ENCODE peak calls at places on chromosomes 7 and 10, in eight cellular contexts. S is vagina, A is HepG2, K is suprapubic skin, T is GM12891, U is H1, V is HCT116, P is stomach. N is an unnamed sample.

GRCh38 chr7:42522227-42522991 is 285.4 kb upstream of the GLI3 start:
- DNase-seq in A (no peak), P (no peak), T (no peak), K (no peak), V (no peak), S (no peak), U (peak; percentile 7), N (no peak)

GRCh38 chr7:70694909-70695803 is 436.8 kb upstream of the GALNT17 start:
- DNase-seq in U (no peak), V (no peak), S (no peak), T (peak; percentile 32), A (no peak), K (peak; percentile 68), P (no peak), N (peak; percentile 15)

GRCh38 chr10:101050206-101051069 is 11.4 kb upstream of the KAZALD1 start:
- DNase-seq in S (no peak), K (peak; percentile 78), U (no peak), T (peak; percentile 78), P (peak; percentile 82), V (no peak), A (peak; percentile 44), N (peak; percentile 51)

GRCh38 chr10:36450385-36450784 is 675.0 kb upstream of the ANKRD30A start:
- DNase-seq in P (no peak), K (no peak), A (no peak), V (no peak), S (no peak), T (no peak), U (no peak), N (no peak)

GRCh38 chr10:14009315-14010082 is 321.2 kb downstream of the FRMD4A start:
- DNase-seq in K (no peak), U (no peak), S (no peak), T (no peak), V (no peak), P (no peak), A (no peak), N (no peak)

GRCh38 chr10:81874878-81875679 is at the start of gene NRG3:
- DNase-seq in U (no peak), T (peak; percentile 22), V (no peak), S (no peak), A (no peak), K (no peak), P (no peak), N (no peak)

GRCh38 chr7:41731486-41732278 is 28.8 kb upstream of the INHBA start:
- DNase-seq in S (no peak), U (no peak), T (peak; percentile 21), V (no peak), K (no peak), A (no peak), P (no peak), N (no peak)

GRCh38 chr10:80460399-80461207 is 6.5 kb downstream of the TSPAN14 start:
- DNase-seq in A (peak; percentile 33), K (no peak), T (no peak), V (peak; percentile 80), U (no peak), P (peak; percentile 89), S (no peak), N (peak; percentile 98)

GRCh38 chr10:46516660-46517416 is 39.6 kb downstream of the GPRIN2 start:
- DNase-seq in K (peak; percentile 50), U (no peak), T (no peak), S (no peak), P (peak; percentile 25), V (no peak), A (no peak), N (no peak)

GRCh38 chr7:139046143-139046542 is 10.3 kb upstream of the ZC3HAV1L start:
- DNase-seq in P (no peak), V (no peak), K (no peak), A (no peak), T (no peak), S (no peak), U (no peak), N (no peak)

GRCh38 chr7:18667466-18667865 is 171.9 kb downstream of the HDAC9 start:
- DNase-seq in T (no peak), K (no peak), V (peak; percentile 63), S (no peak), U (no peak), P (no peak), A (peak; percentile 25), N (no peak)

GRCh38 chr7:127770870-127771269 is 118.9 kb downstream of the SND1 start:
- DNase-seq in T (no peak), P (no peak), V (no peak), U (no peak), K (no peak), A (no peak), S (no peak), N (no peak)

GRCh38 chr10:72567884-72568283 is 58.0 kb downstream of the MICU1 start:
- DNase-seq in A (peak; percentile 11), V (peak; percentile 10), P (no peak), K (no peak), U (no peak), T (no peak), S (no peak), N (no peak)

GRCh38 chr10:96921655-96922054 is 89.6 kb downstream of the LCOR start:
- DNase-seq in V (no peak), A (no peak), S (no peak), T (no peak), K (no peak), P (no peak), U (no peak), N (no peak)

GRCh38 chr10:103231047-103231551 is 14.6 kb upstream of the RPEL1 start:
- DNase-seq in A (peak; percentile 95), P (peak; percentile 46), K (no peak), V (peak; percentile 49), S (no peak), U (peak; percentile 85), T (no peak), N (peak; percentile 34)

GRCh38 chr7:11193888-11194287 is 220.2 kb downstream of the PHF14 start:
- DNase-seq in U (no peak), S (no peak), A (no peak), V (no peak), K (no peak), P (no peak), T (no peak), N (no peak)

GRCh38 chr7:49433794-49434193 is 339.6 kb upstream of the VWC2 start:
- DNase-seq in K (no peak), V (no peak), P (no peak), S (no peak), U (no peak), A (no peak), T (no peak), N (no peak)

GRCh38 chr10:56646301-56646700 is 285.2 kb upstream of the ZWINT start:
- DNase-seq in A (no peak), K (no peak), P (no peak), V (no peak), S (no peak), T (no peak), U (no peak), N (no peak)

GRCh38 chr7:7452119-7452518 is 83.6 kb downstream of the COL28A1 start:
- DNase-seq in V (no peak), P (no peak), A (no peak), U (no peak), T (no peak), S (no peak), K (no peak), N (no peak)
- TF ChIP-seq POLR2A in V (no peak), P (no peak), A (no peak), U (no peak), T (no peak), S (no peak), K (no peak), N (no peak)

GRCh38 chr7:151924508-151924907 is 31.7 kb upstream of the GALNTL5 start:
- DNase-seq in A (no peak), T (no peak), V (no peak), U (no peak), P (no peak), K (no peak), S (no peak), N (no peak)

GRCh38 chr7:151925446-151926335 is 30.6 kb upstream of the GALNTL5 start:
- DNase-seq in A (no peak), U (no peak), S (no peak), V (no peak), P (peak; percentile 79), T (no peak), K (peak; percentile 77), N (peak; percentile 85)

GRCh38 chr7:151924001-151924400 is 32.2 kb upstream of the GALNTL5 start:
- DNase-seq in K (no peak), P (no peak), S (no peak), U (no peak), T (no peak), V (no peak), A (no peak), N (no peak)

GRCh38 chr7:151921451-151921850 is 34.8 kb upstream of the GALNTL5 start:
- DNase-seq in S (no peak), P (no peak), K (no peak), V (no peak), U (no peak), A (no peak), T (no peak), N (no peak)

GRCh38 chr7:151923097-151923876 is 33.0 kb upstream of the GALNTL5 start:
- DNase-seq in A (no peak), U (no peak), T (no peak), S (no peak), K (no peak), P (peak; percentile 45), V (no peak), N (peak; percentile 84)
- TF ChIP-seq POLR2AphosphoS5 in A (no peak), U (no peak), T (no peak), S (peak; percentile 44), K (no peak), P (no peak), V (no peak), N (peak; percentile 85)

GRCh38 chr7:150631866-150632864 is at the start of gene GIMAP6:
- DNase-seq in U (no peak), S (no peak), A (no peak), P (no peak), T (no peak), V (no peak), K (no peak), N (no peak)
- TF ChIP-seq POLR2A in U (no peak), S (no peak), A (no peak), P (no peak), T (peak; percentile 50), V (no peak), K (no peak), N (no peak)

DNA sequence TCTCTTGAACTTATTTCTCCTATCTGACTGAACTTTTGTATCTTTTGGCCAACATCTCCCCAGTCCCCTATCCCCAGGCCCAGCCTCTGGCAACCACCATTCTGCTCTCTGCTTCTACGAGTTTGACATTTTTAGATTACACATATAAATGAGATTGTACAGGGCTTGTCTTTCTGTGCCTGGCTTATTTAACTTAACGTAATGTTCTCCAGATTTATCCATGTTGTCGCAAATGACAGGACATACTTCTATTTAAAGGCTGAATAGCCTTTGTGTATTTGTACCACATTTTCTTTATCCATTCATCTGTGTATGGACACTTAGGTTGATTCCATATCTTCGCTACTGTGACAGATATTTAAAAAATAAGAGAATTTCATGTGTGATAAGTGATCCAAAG is 98.6 kb downstream of the LSMEM1 start:
- DNase-seq in T (no peak), A (no peak), K (no peak), S (no peak), U (no peak), V (no peak), P (no peak), N (no peak)
- TF ChIP-seq POLR2AphosphoS5 in T (no peak), A (no peak), K (no peak), S (no peak), U (no peak), V (no peak), P (no peak), N (no peak)

N was measured in prostate gland.